ENCODE peak calls at places on chromosomes 7 and 10, in five cellular contexts. N is adrenal gland, V is GM03348, B is neural progenitor cell, W is Ammon's horn. R is an unnamed sample.

GRCh38 chr7:409344-410281 is 110.0 kb downstream of the PDGFA start:
- DNase-seq in N (no peak), V (no peak), B (peak), W (no peak), R (no peak)

GRCh38 chr10:132839061-132839460 is 53.1 kb upstream of the NKX6-2 start:
- DNase-seq in N (no peak), V (no peak), B (no peak), W (no peak), R (no peak)

GRCh38 chr10:20147679-20148078 is 331.4 kb downstream of the PLXDC2 start:
- DNase-seq in N (no peak), V (no peak), B (peak), W (no peak), R (no peak)

GRCh38 chr7:138164804-138165203 is 88.5 kb downstream of the AKR1D1 start:
- DNase-seq in N (no peak), V (no peak), B (no peak), W (no peak), R (no peak)

GRCh38 chr7:102306916-102307677 is 20.4 kb downstream of the SH2B2 start:
- DNase-seq in N (peak), V (no peak), B (peak), W (peak), R (no peak)

GRCh38 chr7:37410305-37411209 is 38.1 kb downstream of the ELMO1 start:
- DNase-seq in N (no peak), V (no peak), B (peak), W (no peak), R (no peak)

GRCh38 chr7:118029881-118030422 is 154.0 kb upstream of the LSM8 start:
- DNase-seq in N (no peak), V (no peak), B (no peak), W (no peak), R (no peak)

GRCh38 chr10:78972160-78972946 is 96.4 kb upstream of the ZMIZ1 start:
- DNase-seq in N (peak), V (peak), B (peak), W (peak), R (no peak)

GRCh38 chr7:66321283-66321682 is 116.1 kb downstream of the TPST1 start:
- DNase-seq in N (no peak), V (no peak), B (no peak), W (no peak), R (no peak)

GRCh38 chr10:78045237-78045636 is 11.6 kb downstream of the RPS24 start:
- DNase-seq in N (no peak), V (no peak), B (no peak), W (peak), R (no peak)

GRCh38 chr7:13751771-13752170 is 237.7 kb downstream of the ETV1 start:
- DNase-seq in N (no peak), V (no peak), B (no peak), W (no peak), R (no peak)